ENCODE peak calls at places on chromosomes 12 and 14, in ten cellular contexts. A, R, H, I, U, Y, X, N, M and F are unnamed samples. For H3K9me3, the result is how much of the 10 kb centered on the place peaks cover.

GRCh38 chr12:114655934-114656697 is 27.9 kb downstream of the TBX3 start:
- DNase-seq in H (peak), U (no peak), N (no peak), Y (no peak), M (peak), R (peak), X (no peak), I (no peak), A (no peak), F (no peak)

GRCh38 chr12:122951406-122951805 is 14.9 kb downstream of the ABCB9 start:
- DNase-seq in A (no peak), X (no peak), N (no peak), H (no peak), I (no peak), R (peak), M (peak), U (peak), Y (no peak), F (no peak)

GRCh38 chr12:50132505-50133135 is 20.6 kb downstream of the COX14 start:
- DNase-seq in Y (no peak), M (no peak), A (no peak), X (no peak), N (no peak), U (no peak), I (no peak), H (no peak), R (peak), F (no peak)

GRCh38 chr12:79422060-79422812 is 268.5 kb downstream of the PAWR start:
- DNase-seq in R (no peak), I (no peak), H (no peak), X (no peak), M (peak), N (no peak), Y (no peak), U (no peak), A (no peak), F (no peak)

GRCh38 chr12:91058821-91059220 is 997 bp upstream of the KERA start:
- DNase-seq in Y (no peak), R (no peak), U (no peak), N (no peak), A (no peak), M (no peak), X (no peak), I (no peak), H (no peak), F (no peak)

GRCh38 chr12:105315130-105315529 is 15.4 kb upstream of the C12orf75 start:
- DNase-seq in H (no peak), U (no peak), X (no peak), Y (no peak), A (no peak), I (no peak), N (no peak), R (no peak), M (peak), F (no peak)

GRCh38 chr12:132710062-132710421 is 600 bp upstream of the PGAM5 start:
- DNase-seq in U (no peak), A (no peak), Y (peak), M (no peak), R (no peak), X (no peak), I (no peak), H (peak), N (no peak), F (no peak)

GRCh38 chr14:70754989-70755388 is 54.3 kb downstream of the MAP3K9 start:
- DNase-seq in X (no peak), Y (no peak), I (no peak), M (no peak), R (no peak), A (no peak), H (no peak), N (no peak), U (no peak), F (peak)

GRCh38 chr12:94312388-94312787 is 147.3 kb downstream of the CEP83 start:
- DNase-seq in N (no peak), R (no peak), M (no peak), H (no peak), A (no peak), Y (no peak), I (no peak), X (no peak), U (no peak), F (no peak)

GRCh38 chr12:6067152-6067916 is 57.1 kb downstream of the VWF start:
- DNase-seq in I (no peak), R (peak), A (no peak), U (no peak), Y (peak), M (peak), N (no peak), X (peak), H (peak), F (no peak)

GRCh38 chr12:84305144-84305543 is 607.5 kb downstream of the SLC6A15 start:
- DNase-seq in X (no peak), U (no peak), R (peak), Y (no peak), H (no peak), I (no peak), A (no peak), N (no peak), M (no peak), F (no peak)

GRCh38 chr12:65535951-65536350 is 257.5 kb downstream of the MSRB3 start:
- DNase-seq in U (no peak), A (no peak), N (no peak), H (no peak), Y (no peak), M (no peak), I (no peak), X (no peak), R (peak), F (no peak)

GRCh38 chr12:122309564-122310121 is 43.3 kb upstream of the VPS33A start:
- DNase-seq in M (no peak), U (no peak), Y (no peak), H (no peak), R (peak), A (no peak), I (no peak), X (no peak), N (no peak), F (no peak)

GRCh38 chr12:78916845-78917480 is 52.4 kb downstream of the SYT1 start:
- DNase-seq in A (no peak), N (no peak), X (no peak), I (no peak), H (no peak), U (no peak), R (peak), Y (no peak), M (no peak), F (no peak)

GRCh38 chr12:129185855-129186254 is 332.6 kb downstream of the GLT1D1 start:
- DNase-seq in H (no peak), X (no peak), I (no peak), A (no peak), N (no peak), M (no peak), R (no peak), Y (no peak), U (no peak), F (no peak)

GRCh38 chr14:93546642-93547041 is 115.9 kb downstream of the UNC79 start:
- DNase-seq in R (no peak), U (no peak), A (no peak), I (no peak), X (no peak), N (no peak), Y (no peak), M (no peak), H (no peak), F (no peak)

GRCh38 chr12:95701275-95701674 is 89.3 kb downstream of the NTN4 start:
- DNase-seq in H (no peak), U (no peak), X (no peak), M (peak), A (no peak), N (no peak), I (no peak), R (peak), Y (no peak), F (no peak)

GRCh38 chr12:106078358-106079025 is 60.3 kb downstream of the NUAK1 start:
- DNase-seq in U (peak), N (peak), X (peak), M (peak), I (no peak), Y (no peak), H (no peak), R (peak), A (no peak), F (peak)

GRCh38 chr12:116708826-116709756 is 28.8 kb downstream of the SPRING1 start:
- DNase-seq in H (peak), R (peak), U (peak), X (no peak), Y (peak), I (no peak), M (peak), A (no peak), N (no peak), F (peak)

GRCh38 chr12:51926064-51926632 is 18.8 kb downstream of the ACVRL1 start:
- DNase-seq in U (no peak), X (no peak), Y (peak), M (peak), I (no peak), N (no peak), A (no peak), R (no peak), H (no peak), F (no peak)

GRCh38 chr14:23153891-23154796 is 29.3 kb downstream of the SLC7A8 start:
- DNase-seq in I (peak), Y (peak), H (peak), U (peak), R (no peak), X (peak), M (peak), A (no peak), N (peak), F (peak)

GRCh38 chr14:31457665-31458659 is 656 bp upstream of the DTD2 start:
- DNase-seq in X (no peak), H (no peak), R (no peak), I (no peak), Y (no peak), A (no peak), U (no peak), M (no peak), N (no peak), F (no peak)

GRCh38 chr12:1533205-1533601 is 61.2 kb downstream of the FBXL14 start:
- DNase-seq in R (no peak), X (no peak), Y (no peak), M (no peak), N (no peak), I (no peak), A (no peak), U (no peak), H (no peak), F (no peak)

GRCh38 chr14:77979666-77980351 is 179.9 kb downstream of the ADCK1 start:
- DNase-seq in X (no peak), N (no peak), H (no peak), U (no peak), I (no peak), Y (no peak), R (no peak), M (no peak), A (no peak), F (no peak)

GRCh38 chr14:58744951-58745350 is 107.2 kb downstream of the DACT1 start:
- DNase-seq in I (no peak), N (no peak), X (no peak), R (no peak), M (no peak), A (no peak), U (no peak), H (no peak), Y (no peak), F (no peak)

GRCh38 chr12:20653871-20654270 is 41.3 kb upstream of the SLCO1C1 start:
- DNase-seq in X (no peak), H (no peak), I (no peak), M (no peak), A (no peak), Y (no peak), N (no peak), R (peak), U (no peak), F (no peak)

GRCh38 chr12:6959376-6960290 is 8.5 kb downstream of the PTPN6 start:
- DNase-seq in M (no peak), X (peak), H (no peak), A (no peak), Y (peak), N (peak), U (no peak), R (no peak), I (no peak), F (no peak)

GRCh38 chr14:77372304-77372841 is 4.5 kb downstream of the TMED8 start:
- DNase-seq in H (no peak), I (no peak), U (no peak), X (no peak), Y (no peak), M (no peak), N (no peak), A (no peak), R (peak), F (no peak)

GRCh38 chr14:24979725-24980239 is 70.2 kb downstream of the STXBP6 start:
- DNase-seq in A (no peak), U (no peak), Y (no peak), X (no peak), M (no peak), N (no peak), I (no peak), R (no peak), H (no peak), F (no peak)

GRCh38 chr14:77203611-77204456 is 22.2 kb downstream of the TMEM63C start:
- DNase-seq in M (no peak), Y (no peak), I (no peak), R (no peak), A (no peak), N (no peak), H (no peak), U (no peak), X (no peak), F (no peak)

GRCh38 chr12:64496839-64497400 is 45.0 kb downstream of the TBK1 start:
- DNase-seq in M (no peak), A (no peak), U (no peak), H (no peak), Y (no peak), N (no peak), X (no peak), R (no peak), I (no peak), F (no peak)

GRCh38 chr12:116319851-116320621 is 42.5 kb upstream of the MED13L start:
- DNase-seq in X (peak), N (peak), I (peak), A (no peak), Y (no peak), U (peak), H (peak), R (peak), M (peak), F (peak)

GRCh38 chr12:41368006-41368405 is 179.9 kb downstream of the PDZRN4 start:
- DNase-seq in N (no peak), X (no peak), H (no peak), M (no peak), R (peak), U (no peak), I (no peak), A (no peak), Y (no peak), F (no peak)

GRCh38 chr12:14408208-14408607 is 42.7 kb downstream of the ATF7IP start:
- DNase-seq in U (no peak), I (no peak), R (peak), N (no peak), X (no peak), Y (no peak), H (no peak), M (peak), A (no peak), F (no peak)

GRCh38 chr14:56855891-56856461 is 45.7 kb upstream of the OTX2 start:
- DNase-seq in Y (no peak), U (peak), M (no peak), H (no peak), A (no peak), X (no peak), I (no peak), N (no peak), R (no peak), F (no peak)

GRCh38 chr14:99231850-99232401 is 40.1 kb downstream of the BCL11B start:
- DNase-seq in I (no peak), U (no peak), M (no peak), A (peak), R (no peak), H (no peak), X (no peak), Y (no peak), N (no peak), F (no peak)

GRCh38 chr12:67910360-67911292 is 78.6 kb upstream of the IFNG-AS1 start:
- DNase-seq in X (peak), H (no peak), N (no peak), R (peak), Y (no peak), M (no peak), U (no peak), I (no peak), A (no peak), F (no peak)
- H3K27ac ChIP-seq in X (peak), H (no peak), N (peak), R (peak), Y (no peak), M (no peak), U (no peak), I (peak), A (no peak), F (no peak)

GRCh38 chr12:12397184-12397583 is 40.3 kb downstream of the BORCS5 start:
- DNase-seq in U (no peak), I (no peak), M (no peak), A (no peak), H (peak), R (no peak), Y (no peak), X (no peak), N (no peak), F (no peak)
- H3K9me3 ChIP-seq in U (under half), I (under half), M (under half), A (under half), H (under half), R (under half), Y (under half), X (under half), N (under half), F (under half)

DNA sequence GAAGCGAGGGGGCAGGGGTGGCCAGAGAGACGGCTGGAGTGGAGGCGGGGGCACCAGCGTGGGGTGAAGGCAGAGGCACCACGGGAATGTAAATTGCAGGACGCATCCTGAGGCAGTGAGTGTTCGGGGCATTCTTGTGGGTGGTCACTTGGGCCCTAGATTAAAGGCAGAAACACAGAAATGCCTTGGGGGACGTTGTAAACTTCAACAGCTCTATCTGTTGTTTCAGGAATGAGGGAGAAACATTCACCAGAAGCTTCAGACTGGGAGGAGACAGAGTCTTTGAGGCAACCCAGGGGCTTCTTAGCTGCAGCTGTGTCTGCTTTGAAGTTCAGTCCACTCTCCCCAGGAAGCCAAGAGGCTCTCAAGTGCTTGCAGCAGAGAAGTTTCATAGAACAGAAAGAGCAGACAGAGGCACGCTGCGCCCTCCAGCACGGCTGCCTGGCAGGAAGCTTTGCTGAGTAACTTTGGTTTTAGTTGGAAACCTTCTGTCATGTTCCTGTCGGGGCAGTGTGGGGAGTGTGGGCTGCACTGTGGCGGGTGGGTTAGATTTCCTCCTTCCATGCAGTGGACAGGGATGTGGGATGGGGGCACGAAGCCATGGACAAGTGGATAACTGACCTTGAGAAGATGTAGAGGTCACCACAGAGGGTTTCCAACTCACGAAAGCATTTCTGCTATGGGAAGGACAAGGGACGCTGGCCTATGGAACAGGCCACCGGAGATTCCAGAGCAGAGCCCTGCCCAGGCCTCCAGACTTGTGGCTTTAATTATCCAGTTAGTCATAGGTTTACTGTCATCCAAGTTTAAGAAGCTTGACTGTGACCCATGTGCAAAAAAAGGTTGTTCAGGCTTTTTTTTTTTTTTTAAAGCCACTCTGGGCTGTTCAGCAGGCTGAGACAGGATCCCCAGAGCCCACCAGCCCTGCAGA is 107.6 kb downstream of the ARF6 start:
- DNase-seq in M (peak), X (peak), N (peak), R (peak), A (no peak), U (peak), I (no peak), H (peak), Y (peak), F (no peak)
- TF ChIP-seq POLR2A in M (no peak), X (no peak), N (peak), R (peak), A (no peak), U (peak), I (no peak), H (no peak), Y (peak), F (no peak)

GRCh38 chr12:22437031-22437806 is 102.7 kb upstream of the ST8SIA1 start:
- DNase-seq in U (no peak), N (no peak), Y (no peak), H (no peak), X (no peak), A (no peak), I (no peak), M (no peak), R (no peak), F (no peak)
- H3K27ac ChIP-seq in U (no peak), N (peak), Y (no peak), H (no peak), X (no peak), A (no peak), I (peak), M (no peak), R (no peak), F (no peak)

GRCh38 chr14:28895389-28895788 is 128.8 kb downstream of the FOXG1 start:
- DNase-seq in R (no peak), A (no peak), U (no peak), H (no peak), I (no peak), Y (no peak), X (no peak), M (no peak), N (no peak), F (no peak)
- H3K9me3 ChIP-seq in R (under half), A (under half), U (under half), H (under half), I (under half), Y (under half), X (under half), M (under half), N (under half), F (under half)

GRCh38 chr12:109597795-109598427 is 24.3 kb downstream of the MVK start:
- DNase-seq in A (peak), X (peak), I (peak), U (peak), Y (peak), H (peak), R (peak), N (peak), M (peak), F (peak)
- TF ChIP-seq POLR2A in A (no peak), X (no peak), I (no peak), U (no peak), Y (no peak), H (no peak), R (no peak), N (no peak), M (no peak), F (peak)

GRCh38 chr14:20986811-20987210 is 3.0 kb upstream of the METTL17 start:
- DNase-seq in A (no peak), I (no peak), X (peak), U (no peak), M (peak), R (peak), N (no peak), Y (no peak), H (no peak), F (peak)
- H3K27ac ChIP-seq in A (no peak), I (no peak), X (no peak), U (peak), M (no peak), R (peak), N (no peak), Y (no peak), H (peak), F (no peak)